ENCODE peak calls at places on chromosome 19, in four cellular contexts. A, V, D and M are unnamed samples.
A peak's percentile ranks its signal among the peaks of the same experiment; 100 is the strongest.

GRCh38 chr19:44662686-44663085 is 8.6 kb upstream of the CEACAM19 start:
- DNase-seq in A (no peak), V (peak; percentile 31), D (no peak), M (no peak)

GRCh38 chr19:30564551-30565011 is 192.4 kb downstream of the ZNF536 start:
- DNase-seq in A (no peak), V (no peak), D (peak; percentile 42), M (no peak)

GRCh38 chr19:34186205-34186604 is 13.9 kb downstream of the LSM14A start:
- DNase-seq in A (no peak), V (no peak), D (no peak), M (no peak)

GRCh38 chr19:17938092-17938845 is 5.5 kb downstream of the CCDC124 start:
- DNase-seq in A (peak; percentile 88), V (peak; percentile 88), D (peak; percentile 79), M (no peak)

GRCh38 chr19:18291590-18292459 is 10.4 kb upstream of the JUND start:
- DNase-seq in A (peak; percentile 80), V (peak; percentile 75), D (peak; percentile 81), M (no peak)

GRCh38 chr19:58409010-58409790 is 751 bp downstream of the ZNF584 start:
- DNase-seq in A (peak; percentile 20), V (peak; percentile 22), D (peak; percentile 48), M (no peak)

GRCh38 chr19:41013359-41013758 is 22.3 kb downstream of the CYP2B6 start:
- DNase-seq in A (no peak), V (no peak), D (no peak), M (no peak)

GRCh38 chr19:46648070-46648960 is 12.3 kb upstream of the GNG8 start:
- DNase-seq in A (no peak), V (no peak), D (no peak), M (no peak)

GRCh38 chr19:3403489-3404323 is 37.3 kb downstream of the NFIC start:
- DNase-seq in A (no peak), V (peak; percentile 97), D (no peak), M (no peak)

GRCh38 chr19:30068528-30069395 is 126.7 kb downstream of the URI1 start:
- DNase-seq in A (no peak), V (no peak), D (peak; percentile 8), M (no peak)

GRCh38 chr19:54209748-54210494 is 9.3 kb downstream of the RPS9 start:
- DNase-seq in A (peak; percentile 61), V (peak; percentile 98), D (no peak), M (no peak)

GRCh38 chr19:16447015-16447384 is 24.8 kb downstream of the EPS15L1 start:
- DNase-seq in A (peak; percentile 97), V (peak; percentile 91), D (no peak), M (no peak)

GRCh38 chr19:31570718-31571117 is 221.5 kb upstream of the TSHZ3 start:
- DNase-seq in A (no peak), V (no peak), D (peak; percentile 5), M (no peak)

GRCh38 chr19:1865172-1866010 is 2.0 kb upstream of the KLF16 start:
- DNase-seq in A (no peak), V (no peak), D (no peak), M (no peak)

GRCh38 chr19:31232871-31233270 is 116.4 kb downstream of the TSHZ3 start:
- DNase-seq in A (no peak), V (peak; percentile 96), D (no peak), M (no peak)

GRCh38 chr19:38224014-38224862 is at the start of gene DPF1:
- DNase-seq in A (peak; percentile 47), V (peak; percentile 56), D (peak; percentile 90), M (peak; percentile 77)

GRCh38 chr19:41541990-41542584 is 33.9 kb upstream of the CEACAM21 start:
- DNase-seq in A (peak; percentile 53), V (peak; percentile 4), D (peak; percentile 55), M (peak; percentile 63)

GRCh38 chr19:3146677-3147100 is 10.9 kb downstream of the GNA15 start:
- DNase-seq in A (peak; percentile 68), V (no peak), D (peak; percentile 71), M (no peak)

GRCh38 chr19:46603195-46603637 is 2.1 kb downstream of the CALM3 start:
- DNase-seq in A (no peak), V (no peak), D (no peak), M (no peak)

GRCh38 chr19:16366433-16367268 is 42.0 kb downstream of the KLF2 start:
- DNase-seq in A (peak; percentile 23), V (no peak), D (no peak), M (no peak)

GRCh38 chr19:55179570-55180484 is at the start of gene SYT5:
- DNase-seq in A (peak; percentile 52), V (no peak), D (peak; percentile 69), M (peak; percentile 58)

GRCh38 chr19:1214862-1215731 is 9.5 kb downstream of the STK11 start:
- DNase-seq in A (peak; percentile 73), V (no peak), D (no peak), M (no peak)

GRCh38 chr19:18322318-18322758 is 538 bp downstream of the LSM4 start:
- DNase-seq in A (peak; percentile 46), V (peak; percentile 65), D (no peak), M (no peak)

GRCh38 chr19:1561236-1561842 is 6.8 kb downstream of the MEX3D start:
- DNase-seq in A (no peak), V (no peak), D (no peak), M (no peak)

GRCh38 chr19:29855771-29856510 is 44.1 kb downstream of the CCNE1 start:
- DNase-seq in A (no peak), V (no peak), D (no peak), M (no peak)

GRCh38 chr19:41601771-41602170 is 25.1 kb downstream of the CEACAM4 start:
- DNase-seq in A (no peak), V (no peak), D (no peak), M (no peak)

GRCh38 chr19:39542198-39542597 is 2.2 kb upstream of the EID2 start:
- DNase-seq in A (peak; percentile 25), V (no peak), D (no peak), M (no peak)

GRCh38 chr19:55084416-55084815 is 8.7 kb downstream of the EPS8L1 start:
- DNase-seq in A (no peak), V (no peak), D (no peak), M (no peak)

GRCh38 chr19:35695895-35696422 is 8.4 kb upstream of the ZBTB32 start:
- DNase-seq in A (no peak), V (no peak), D (no peak), M (no peak)

GRCh38 chr19:10812902-10813404 is 23.1 kb downstream of the TMED1 start:
- DNase-seq in A (peak; percentile 51), V (peak; percentile 97), D (no peak), M (no peak)

GRCh38 chr19:45613926-45614725 is 12.1 kb upstream of the GPR4 start:
- DNase-seq in A (peak; percentile 87), V (peak; percentile 93), D (no peak), M (no peak)

GRCh38 chr19:45439569-45440258 is 16.0 kb upstream of the ERCC1 start:
- DNase-seq in A (peak; percentile 80), V (peak; percentile 72), D (peak; percentile 77), M (no peak)

GRCh38 chr19:27684293-27684692 is 1528.7 kb downstream of the UQCRFS1 start:
- DNase-seq in A (no peak), V (no peak), D (no peak), M (no peak)

GRCh38 chr19:44876930-44877530 is 14.0 kb upstream of the TOMM40 start:
- DNase-seq in A (no peak), V (no peak), D (no peak), M (no peak)

DNA sequence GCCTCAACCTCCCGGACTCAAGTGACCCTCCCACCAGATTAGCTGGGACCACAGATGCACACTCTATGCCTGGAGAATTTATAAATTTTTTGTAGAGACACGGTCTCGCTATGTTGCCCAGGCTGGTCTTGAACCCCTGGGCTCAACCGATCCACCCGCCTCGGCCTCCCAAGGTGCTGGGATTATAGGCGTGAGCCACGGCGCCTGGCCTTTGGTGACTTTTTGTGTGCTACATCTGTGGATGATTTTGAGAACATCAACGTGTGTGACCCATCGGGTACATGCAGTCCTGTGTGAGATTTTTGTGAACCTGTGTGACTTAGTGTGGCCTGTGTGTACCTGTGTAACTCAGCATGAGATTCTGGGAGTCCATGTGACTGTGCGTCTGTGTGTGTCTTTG is 8.5 kb upstream of the NFIX start:
- DNase-seq in A (no peak), V (no peak), D (no peak), M (no peak)
- H3K14ac ChIP-seq in A (no peak overlapping the region), V (no peak overlapping the region), D (no peak overlapping the region), M (no peak overlapping the region)

GRCh38 chr19:49486710-49487276 is 615 bp upstream of the RPL13A start:
- DNase-seq in A (no peak), V (no peak), D (no peak), M (no peak)
- H3K18ac ChIP-seq in A (no peak overlapping the region), V (no peak overlapping the region), D (peak overlapping the region; percentile 47), M (peak overlapping the region; percentile 92)

GRCh38 chr19:49864890-49865289 is 2.5 kb downstream of the PNKP start:
- DNase-seq in A (no peak), V (no peak), D (no peak), M (no peak)

GRCh38 chr19:49869484-49870308 is 2.3 kb upstream of the PNKP start:
- DNase-seq in A (peak; percentile 100), V (peak; percentile 100), D (peak; percentile 99), M (peak; percentile 100)

GRCh38 chr19:49869009-49869483 is 1.7 kb upstream of the PNKP start:
- DNase-seq in A (no peak), V (no peak), D (no peak), M (no peak)

GRCh38 chr19:49863935-49864320 is 3.4 kb downstream of the PNKP start:
- DNase-seq in A (no peak), V (no peak), D (no peak), M (no peak)

GRCh38 chr19:49866933-49867782 is at the start of gene PNKP:
- DNase-seq in A (peak; percentile 90), V (peak; percentile 85), D (peak; percentile 94), M (peak; percentile 87)
- H3K4ac ChIP-seq in A (peak within 1 kb of the TSS; percentile 88), V (peak within 1 kb of the TSS; percentile 81), D (no peak within 1 kb of the TSS), M (no peak within 1 kb of the TSS)

GRCh38 chr19:7942981-7943443 is 454 bp downstream of the TIMM44 start:
- DNase-seq in A (peak; percentile 11), V (no peak), D (no peak), M (no peak)

GRCh38 chr19:7944177-7944761 is 803 bp upstream of the TIMM44 start:
- DNase-seq in A (peak; percentile 98), V (peak; percentile 89), D (peak; percentile 86), M (peak; percentile 89)

GRCh38 chr19:7940841-7941240 is 2.6 kb downstream of the TIMM44 start:
- DNase-seq in A (no peak), V (no peak), D (no peak), M (no peak)

GRCh38 chr19:7941895-7942596 is 1.4 kb downstream of the TIMM44 start:
- DNase-seq in A (no peak), V (no peak), D (no peak), M (no peak)

DNA sequence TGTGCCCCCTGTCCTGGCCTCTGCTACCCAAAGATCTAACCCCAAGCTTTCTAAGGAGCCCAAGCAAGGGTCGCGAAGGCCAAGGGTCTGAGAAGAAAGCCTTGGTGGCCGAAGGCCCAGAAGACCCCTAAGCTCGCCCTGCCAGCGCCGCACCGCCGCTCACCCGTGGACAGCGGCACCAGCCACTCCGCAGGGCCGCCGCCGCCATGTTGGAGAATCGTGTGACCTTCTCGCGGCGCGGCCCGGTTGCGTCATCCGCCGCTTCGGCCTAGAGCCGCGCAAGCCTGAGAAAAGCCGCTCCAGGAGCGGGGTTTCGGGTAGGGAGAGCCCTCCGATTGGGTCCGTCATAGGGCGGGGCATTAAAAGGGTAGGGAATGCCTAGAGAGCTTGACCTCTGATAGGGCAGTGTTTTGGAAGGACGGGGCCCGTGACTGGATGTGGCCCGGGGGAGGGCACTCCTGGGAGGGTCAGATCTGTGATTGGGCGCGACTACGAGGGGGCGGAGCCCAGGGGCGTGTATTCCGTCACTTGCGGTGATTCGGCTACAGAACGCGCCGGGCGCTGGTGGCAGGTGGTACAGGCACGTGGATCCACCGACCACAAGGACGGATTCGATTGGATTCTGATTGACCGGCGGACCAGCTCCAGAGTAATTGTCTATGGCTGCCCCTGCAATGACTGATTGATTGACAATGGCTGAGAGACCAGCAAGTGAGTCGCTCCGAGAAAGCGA is at the start of gene TIMM44:
- DNase-seq in A (peak; percentile 100), V (peak; percentile 99), D (peak; percentile 100), M (peak; percentile 99)
- H3K14ac ChIP-seq in A (peak within 1 kb of the TSS; percentile 83), V (peak within 1 kb of the TSS; percentile 96), D (peak within 1 kb of the TSS; percentile 89), M (no peak within 1 kb of the TSS)